ENCODE peak calls at places on chromosomes 4 and X, in four cellular contexts. Q is prostate gland, X is mesendoderm, U is K562. B is an unnamed sample. For H3K4me1, the result is how much of the 10 kb centered on the place peaks cover.

GRCh38 chr4:145930592-145930991 is 8.0 kb downstream of the ZNF827 start:
- DNase-seq in Q (no peak), X (no peak), U (no peak), B (no peak)

GRCh38 chr4:76270776-76271175 is 19.3 kb downstream of the FAM47E start:
- DNase-seq in Q (peak), X (no peak), U (no peak), B (no peak)

GRCh38 chr4:141922224-141922623 is 285.8 kb downstream of the IL15 start:
- DNase-seq in Q (no peak), X (no peak), U (no peak), B (no peak)

GRCh38 chr4:38396845-38397547 is 267.0 kb upstream of the KLF3 start:
- DNase-seq in Q (no peak), X (no peak), U (no peak), B (no peak)

GRCh38 chrX:103626855-103627254 is 1.9 kb upstream of the TCEAL1 start:
- DNase-seq in Q (no peak), X (no peak), U (no peak), B (no peak)

GRCh38 chrX:39984191-39984956 is 113.4 kb downstream of the BCOR start:
- DNase-seq in Q (no peak), X (no peak), U (peak), B (no peak)

GRCh38 chr4:22686156-22686555 is 6.6 kb upstream of the GBA3 start:
- DNase-seq in Q (no peak), X (no peak), U (no peak), B (no peak)

GRCh38 chr4:105651879-105652640 is 56.4 kb downstream of the INTS12 start:
- DNase-seq in Q (no peak), X (no peak), U (no peak), B (no peak)

GRCh38 chr4:129668092-129668491 is 572.1 kb downstream of the C4orf33 start:
- DNase-seq in Q (no peak), X (peak), U (no peak), B (no peak)

GRCh38 chr4:28469886-28470285 is 1609.2 kb downstream of the STIM2 start:
- DNase-seq in Q (no peak), X (no peak), U (no peak), B (no peak)

GRCh38 chrX:16212024-16212423 is 44.7 kb downstream of the MAGEB17 start:
- DNase-seq in Q (no peak), X (no peak), U (no peak), B (no peak)

GRCh38 chr4:145927055-145927454 is 11.6 kb downstream of the ZNF827 start:
- DNase-seq in Q (no peak), X (no peak), U (no peak), B (no peak)

GRCh38 chr4:107518076-107518475 is 202.0 kb downstream of the PAPSS1 start:
- DNase-seq in Q (no peak), X (no peak), U (no peak), B (no peak)

GRCh38 chrX:11241720-11242119 is 51.5 kb upstream of the AMELX start:
- DNase-seq in Q (no peak), X (no peak), U (no peak), B (no peak)

GRCh38 chrX:37765507-37765906 is 14.4 kb upstream of the CYBB start:
- DNase-seq in Q (no peak), X (no peak), U (no peak), B (no peak)

GRCh38 chr4:134421734-134422133 is 220.1 kb upstream of the PABPC4L start:
- DNase-seq in Q (no peak), X (no peak), U (no peak), B (no peak)

GRCh38 chr4:56132835-56133234 is 184.1 kb downstream of the CEP135 start:
- DNase-seq in Q (no peak), X (no peak), U (no peak), B (no peak)

GRCh38 chr4:119230288-119230687 is 17.8 kb downstream of the USP53 start:
- DNase-seq in Q (no peak), X (no peak), U (no peak), B (no peak)

GRCh38 chr4:8614365-8615193 is 22.0 kb downstream of the CPZ start:
- DNase-seq in Q (no peak), X (no peak), U (no peak), B (no peak)

GRCh38 chr4:101977096-101977495 is 186.6 kb downstream of the BANK1 start:
- DNase-seq in Q (peak), X (peak), U (no peak), B (no peak)

GRCh38 chr4:183182873-183183725 is 84.0 kb downstream of the WWC2 start:
- DNase-seq in Q (no peak), X (peak), U (no peak), B (no peak)

GRCh38 chrX:54825716-54826428 is 18.3 kb downstream of the MAGED2 start:
- DNase-seq in Q (no peak), X (peak), U (no peak), B (peak)

GRCh38 chrX:29348288-29348687 is 761.0 kb downstream of the IL1RAPL1 start:
- DNase-seq in Q (no peak), X (peak), U (no peak), B (no peak)

GRCh38 chr4:73341454-73341853 is 62.6 kb upstream of the ALB start:
- DNase-seq in Q (peak), X (peak), U (peak), B (no peak)

GRCh38 chr4:44425614-44426208 is 22.9 kb downstream of the KCTD8 start:
- DNase-seq in Q (no peak), X (peak), U (no peak), B (no peak)

GRCh38 chrX:119828446-119828845 is 24.3 kb downstream of the UPF3B start:
- DNase-seq in Q (no peak), X (no peak), U (no peak), B (no peak)

GRCh38 chrX:15056044-15056443 is 182.8 kb downstream of the MOSPD2 start:
- DNase-seq in Q (no peak), X (no peak), U (no peak), B (no peak)

GRCh38 chr4:2241410-2242353 is at the start of the genes HAUS3 and POLN:
- DNase-seq in Q (peak), X (peak), U (peak), B (peak)

GRCh38 chrX:31497086-31497485 is 425.2 kb upstream of the FTHL17 start:
- DNase-seq in Q (no peak), X (no peak), U (no peak), B (no peak)

GRCh38 chr4:10893417-10893816 is 208.8 kb upstream of the CLNK start:
- DNase-seq in Q (no peak), X (peak), U (no peak), B (no peak)

GRCh38 chr4:87026795-87027495 is 92.1 kb downstream of the AFF1 start:
- DNase-seq in Q (no peak), X (no peak), U (no peak), B (no peak)

GRCh38 chr4:7960790-7961655 is 21.4 kb upstream of the AFAP1 start:
- DNase-seq in Q (peak), X (no peak), U (no peak), B (peak)

GRCh38 chr4:2785613-2786012 is 7.3 kb upstream of the SH3BP2 start:
- DNase-seq in Q (no peak), X (no peak), U (peak), B (peak)

GRCh38 chr4:24753519-24753918 is 41.9 kb upstream of the SOD3 start:
- DNase-seq in Q (no peak), X (no peak), U (no peak), B (no peak)

GRCh38 chr4:84492290-84492689 is 6.8 kb downstream of the NKX6-1 start:
- DNase-seq in Q (no peak), X (no peak), U (no peak), B (no peak)

GRCh38 chr4:145279122-145279960 is 99.0 kb upstream of the OTUD4 start:
- DNase-seq in Q (no peak), X (no peak), U (no peak), B (no peak)

GRCh38 chrX:15471016-15471415 is 22.1 kb downstream of the PIR start:
- DNase-seq in Q (peak), X (peak), U (peak), B (peak)

GRCh38 chr4:79439489-79439888 is 31.5 kb upstream of the GK2 start:
- DNase-seq in Q (no peak), X (no peak), U (no peak), B (no peak)

GRCh38 chr4:40550900-40551546 is 78.6 kb downstream of the RBM47 start:
- DNase-seq in Q (peak), X (peak), U (no peak), B (peak)

GRCh38 chr4:98746936-98747658 is 88.7 kb upstream of the TSPAN5 start:
- DNase-seq in Q (no peak), X (no peak), U (no peak), B (no peak)

GRCh38 chrX:9558615-9559014 is 93.8 kb downstream of the TBL1X start:
- DNase-seq in Q (no peak), X (no peak), U (no peak), B (no peak)

GRCh38 chrX:9560219-9560618 is 95.4 kb downstream of the TBL1X start:
- DNase-seq in Q (no peak), X (no peak), U (no peak), B (no peak)

GRCh38 chrX:9562851-9563250 is 98.0 kb downstream of the TBL1X start:
- DNase-seq in Q (peak), X (no peak), U (no peak), B (no peak)

GRCh38 chrX:9557508-9557907 is 92.7 kb downstream of the TBL1X start:
- DNase-seq in Q (no peak), X (no peak), U (no peak), B (no peak)

GRCh38 chrX:9561199-9561598 is 96.3 kb downstream of the TBL1X start:
- DNase-seq in Q (no peak), X (no peak), U (no peak), B (no peak)
- H3K4me3 ChIP-seq in Q (no peak), X (no peak), U (no peak), B (no peak)

GRCh38 chr4:186939766-186940165 is 216.1 kb upstream of the FAT1 start:
- DNase-seq in Q (no peak), X (no peak), U (no peak), B (no peak)

GRCh38 chr4:186946140-186946539 is 222.5 kb upstream of the FAT1 start:
- DNase-seq in Q (no peak), X (no peak), U (no peak), B (no peak)

GRCh38 chr4:186940476-186940875 is 216.8 kb upstream of the FAT1 start:
- DNase-seq in Q (no peak), X (no peak), U (no peak), B (no peak)

GRCh38 chr4:186943607-186943908 is 219.9 kb upstream of the FAT1 start:
- DNase-seq in Q (no peak), X (no peak), U (no peak), B (no peak)

DNA sequence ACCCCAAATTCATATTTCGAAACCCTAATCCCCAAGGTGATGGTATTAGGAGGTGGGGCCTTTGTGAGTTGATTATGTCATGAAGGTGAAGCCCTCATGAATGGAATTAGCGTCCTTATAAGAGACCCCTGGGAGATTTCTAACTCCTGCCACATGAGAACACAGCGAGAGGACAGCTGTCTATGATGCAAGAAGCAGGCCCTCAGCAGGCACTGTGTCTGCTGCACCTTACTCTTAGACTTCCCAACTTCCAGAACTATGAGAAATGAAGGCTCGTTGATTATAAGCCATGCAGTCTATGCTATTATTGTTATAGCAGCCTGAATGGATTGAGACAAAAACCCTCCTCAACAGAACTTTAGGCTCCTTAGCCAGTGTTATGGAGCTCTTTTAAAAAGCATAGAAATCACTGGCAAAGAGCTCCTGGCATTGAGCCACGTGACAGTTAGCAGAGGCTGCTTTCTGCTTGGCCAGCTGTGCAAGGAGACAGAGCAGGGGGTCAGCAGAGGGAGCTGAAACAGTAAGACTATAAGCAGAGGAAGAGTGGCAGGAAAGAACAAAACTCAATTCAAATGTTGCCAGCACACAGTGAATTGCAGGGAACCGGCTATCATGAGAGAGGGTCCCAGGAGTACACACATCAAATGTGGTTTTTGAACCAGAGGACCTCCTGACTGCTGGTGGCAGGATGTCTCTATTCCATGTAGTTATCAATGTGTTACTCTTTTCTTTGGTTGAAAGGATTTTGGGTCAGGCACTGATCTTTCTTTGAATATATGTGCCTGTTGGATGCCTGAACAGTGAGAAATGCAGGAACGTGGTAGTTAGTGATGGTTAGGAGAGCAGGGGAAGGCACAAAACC is 219.3 kb upstream of the FAT1 start:
- DNase-seq in Q (no peak), X (no peak), U (no peak), B (no peak)
- H3K4me1 ChIP-seq in Q (under half), X (under half), U (under half), B (under half)

GRCh38 chrX:64977830-64978229 is 1.6 kb upstream of the ZC4H2 start:
- DNase-seq in Q (no peak), X (no peak), U (no peak), B (no peak)

GRCh38 chrX:64975989-64976672 is at the start of gene ZC4H2:
- DNase-seq in Q (peak), X (peak), U (peak), B (peak)

GRCh38 chrX:64975491-64975890 is 759 bp downstream of the ZC4H2 start:
- DNase-seq in Q (peak), X (peak), U (no peak), B (peak)

GRCh38 chrX:64976673-64977040 is 407 bp upstream of the ZC4H2 start:
- DNase-seq in Q (no peak), X (peak), U (no peak), B (no peak)

DNA sequence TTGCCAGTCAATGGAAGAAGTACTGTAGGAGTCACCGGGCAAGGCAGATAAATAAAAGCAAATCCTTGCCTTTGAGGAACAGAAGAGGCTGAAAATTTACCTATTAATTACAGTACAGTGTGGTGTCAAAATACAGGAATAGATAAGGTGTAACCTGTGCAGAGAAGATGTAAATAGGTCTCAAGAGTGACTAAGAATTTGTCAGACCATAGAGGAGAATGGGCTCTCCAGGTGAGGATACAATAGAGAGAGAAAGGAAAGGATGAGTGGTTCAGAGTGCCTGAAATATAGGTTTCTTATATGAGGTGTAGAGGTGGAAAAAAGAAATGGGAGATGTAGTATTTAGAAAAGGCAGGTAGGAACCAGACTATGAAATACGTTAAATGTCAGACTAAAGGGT is 801 bp upstream of the ZC4H2 start:
- DNase-seq in Q (no peak), X (no peak), U (no peak), B (no peak)
- H3K4me3 ChIP-seq in Q (no peak), X (no peak), U (no peak), B (peak)

GRCh38 chr4:17478073-17478472 is 33.8 kb downstream of the QDPR start:
- DNase-seq in Q (no peak), X (no peak), U (no peak), B (no peak)
- H3K4me1 ChIP-seq in Q (under half), X (under half), U (under half), B (under half)

GRCh38 chr4:77819836-77820679 is 890 bp upstream of the CNOT6L start:
- DNase-seq in Q (peak), X (peak), U (peak), B (peak)
- H3K4me3 ChIP-seq in Q (peak), X (peak), U (peak), B (peak)

DNA sequence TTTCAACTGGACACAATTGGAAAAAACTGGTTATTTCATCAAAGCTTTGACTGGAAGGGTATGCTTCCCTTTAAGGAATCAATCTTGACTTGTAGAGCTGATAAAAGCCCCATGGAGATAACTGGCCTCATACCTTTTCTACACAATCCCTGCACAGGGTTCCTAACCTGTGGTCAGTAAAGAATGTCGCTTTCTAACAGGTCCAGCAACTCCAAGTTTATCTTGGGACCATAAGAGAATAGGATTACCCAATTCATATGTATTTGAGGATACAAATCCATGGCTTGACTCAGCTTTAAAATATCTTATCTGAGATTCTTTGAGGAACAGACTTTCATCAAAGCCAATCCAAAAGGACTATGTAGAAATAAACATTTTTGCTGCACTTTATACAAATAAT is 1399.8 kb upstream of the PABPC4L start:
- DNase-seq in Q (no peak), X (no peak), U (no peak), B (no peak)
- H3K4me1 ChIP-seq in Q (under half), X (under half), U (under half), B (under half)

DNA sequence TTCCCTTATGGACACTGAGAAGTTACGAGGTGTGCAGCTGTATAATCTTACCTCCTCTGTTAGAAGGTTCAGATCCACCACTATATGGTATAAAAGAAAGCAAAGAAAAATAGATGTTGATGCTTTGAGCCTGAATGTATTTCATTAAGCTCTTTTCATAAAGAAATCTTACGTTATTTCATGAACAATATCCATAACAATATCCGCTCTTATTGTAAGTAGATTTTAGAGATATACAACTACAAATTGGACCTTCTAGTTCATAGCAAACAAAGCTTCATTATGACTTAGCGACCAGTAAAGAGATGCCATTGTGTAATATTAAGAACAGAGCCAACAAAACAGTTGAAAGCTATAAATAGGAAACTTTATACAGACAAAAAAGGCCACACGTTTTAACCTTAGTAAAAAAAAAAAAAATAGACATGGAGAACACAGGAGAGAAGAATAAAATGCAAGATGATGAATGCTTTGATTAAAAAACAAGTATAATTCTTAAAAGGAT is 203.6 kb downstream of the PDGFC start:
- DNase-seq in Q (no peak), X (no peak), U (no peak), B (no peak)
- H3K4me3 ChIP-seq in Q (no peak), X (no peak), U (no peak), B (no peak)

GRCh38 chr4:6190486-6190885 is 9.9 kb downstream of the JAKMIP1 start:
- DNase-seq in Q (no peak), X (no peak), U (no peak), B (no peak)
- H3K4me1 ChIP-seq in Q (under half), X (under half), U (under half), B (under half)